ENCODE peak calls at places on chromosomes 16 and 17, in five cellular contexts. H is stomach, A is fibroblast of the aortic adventitia, N is lower leg skin, F is heart left ventricle. Y is an unnamed sample.

GRCh38 chr16:35711435-35711834 is 2252.0 kb downstream of the TP53TG3F start:
- DNase-seq in H (no peak), A (no peak), N (no peak), F (no peak), Y (no peak)

GRCh38 chr17:45231481-45232116 is 9.9 kb downstream of the FMNL1 start:
- DNase-seq in H (peak; percentile 56), A (no peak), N (no peak), F (no peak), Y (no peak)

GRCh38 chr17:1643293-1643998 is 2.1 kb downstream of the SCARF1 start:
- DNase-seq in H (peak; percentile 92), A (no peak), N (no peak), F (no peak), Y (no peak)

GRCh38 chr17:60156746-60157145 is 7.0 kb downstream of the CA4 start:
- DNase-seq in H (no peak), A (no peak), N (no peak), F (no peak), Y (no peak)

GRCh38 chr16:56789360-56789759 is 59.4 kb downstream of the NUP93 start:
- DNase-seq in H (peak; percentile 73), A (peak; percentile 59), N (peak; percentile 21), F (peak; percentile 12), Y (peak; percentile 51)

GRCh38 chr16:72552675-72553074 is 380.7 kb upstream of the PMFBP1 start:
- DNase-seq in H (no peak), A (no peak), N (no peak), F (no peak), Y (no peak)

GRCh38 chr17:74842599-74843351 is 16.9 kb downstream of the GRIN2C start:
- DNase-seq in H (peak; percentile 75), A (peak; percentile 44), N (no peak), F (peak; percentile 76), Y (peak; percentile 37)

GRCh38 chr17:38528101-38528500 is 77.7 kb downstream of the SRCIN1 start:
- DNase-seq in H (no peak), A (no peak), N (no peak), F (no peak), Y (no peak)

GRCh38 chr16:86398622-86399021 is 111.7 kb upstream of the FOXF1 start:
- DNase-seq in H (no peak), A (peak; percentile 48), N (no peak), F (no peak), Y (peak; percentile 22)

GRCh38 chr17:27585153-27585681 is 45.8 kb upstream of the LGALS9 start:
- DNase-seq in H (no peak), A (no peak), N (no peak), F (no peak), Y (no peak)

GRCh38 chr16:87844809-87845208 is 24.5 kb downstream of the SLC7A5 start:
- DNase-seq in H (no peak), A (no peak), N (no peak), F (no peak), Y (no peak)

GRCh38 chr17:57706761-57707160 is 38.3 kb downstream of the CCDC182 start:
- DNase-seq in H (no peak), A (no peak), N (no peak), F (no peak), Y (no peak)

GRCh38 chr16:85446846-85447656 is 166.1 kb upstream of the GSE1 start:
- DNase-seq in H (peak; percentile 54), A (no peak), N (no peak), F (no peak), Y (no peak)

GRCh38 chr17:82330322-82331239 is 3.0 kb downstream of the SECTM1 start:
- DNase-seq in H (no peak), A (peak; percentile 76), N (no peak), F (no peak), Y (peak; percentile 33)

GRCh38 chr17:4946312-4946976 is 1.9 kb downstream of the PFN1 start:
- DNase-seq in H (no peak), A (no peak), N (no peak), F (no peak), Y (no peak)

GRCh38 chr16:67391424-67392300 is 1.6 kb downstream of the TPPP3 start:
- DNase-seq in H (no peak), A (no peak), N (no peak), F (no peak), Y (no peak)
- H3K4me3 ChIP-seq in H (no peak overlapping the region), A (no peak overlapping the region), N (no peak overlapping the region), F (no peak overlapping the region), Y (no peak overlapping the region)

DNA sequence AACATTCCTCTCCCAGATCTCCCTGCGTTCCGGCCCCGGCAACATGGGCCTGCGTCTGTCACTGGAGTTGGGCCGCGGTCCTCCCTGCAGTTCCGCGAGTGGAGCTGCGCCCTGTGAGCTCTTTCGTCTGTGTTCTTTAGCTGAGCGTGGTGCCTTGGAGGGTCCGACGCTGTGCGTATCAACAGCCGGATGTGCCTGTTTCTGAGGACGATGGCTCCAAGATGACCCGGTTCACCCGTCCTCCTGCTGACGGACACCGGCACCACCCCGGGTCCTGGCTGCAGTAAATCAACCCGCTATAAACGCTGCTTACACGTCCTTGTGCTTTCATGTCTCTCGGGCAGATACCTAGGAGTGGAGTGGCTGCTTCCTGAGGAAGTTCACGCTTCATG is 44.8 kb upstream of the GNG13 start:
- DNase-seq in H (no peak), A (no peak), N (no peak), F (no peak), Y (no peak)
- TF ChIP-seq CTCF in H (no peak), A (no peak), N (no peak), F (no peak), Y (no peak)

GRCh38 chr17:78709688-78710290 is 72.3 kb downstream of the CYTH1 start:
- DNase-seq in H (no peak), A (no peak), N (no peak), F (no peak), Y (no peak)

GRCh38 chr17:78707923-78708322 is 74.2 kb downstream of the CYTH1 start:
- DNase-seq in H (no peak), A (no peak), N (no peak), F (no peak), Y (no peak)

GRCh38 chr17:78707016-78707415 is 75.1 kb downstream of the CYTH1 start:
- DNase-seq in H (no peak), A (no peak), N (no peak), F (no peak), Y (peak; percentile 61)

GRCh38 chr17:78709119-78709681 is 72.9 kb downstream of the CYTH1 start:
- DNase-seq in H (peak; percentile 21), A (no peak), N (no peak), F (no peak), Y (no peak)

DNA sequence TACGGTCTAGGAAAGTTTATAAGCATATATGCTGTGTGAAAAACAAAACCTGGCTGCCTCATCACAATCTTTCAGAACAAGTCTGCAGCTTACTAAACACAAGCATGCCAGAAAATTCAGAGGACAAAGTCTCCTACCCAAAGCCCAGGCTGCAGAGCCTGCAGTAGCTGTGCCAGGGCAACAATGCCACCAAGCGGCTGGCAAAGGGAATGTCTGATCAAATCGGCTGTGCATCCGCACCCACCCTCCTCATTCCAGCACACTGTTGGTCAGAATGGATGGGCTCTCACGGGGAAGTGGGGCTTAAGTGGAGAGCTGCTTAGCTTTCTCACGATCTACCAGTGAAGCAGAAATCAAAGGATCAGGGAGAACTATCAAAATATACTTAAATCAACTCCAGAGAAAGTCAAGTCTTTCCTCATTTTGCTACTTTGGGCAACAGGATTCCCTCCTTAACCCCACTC is 73.5 kb downstream of the CYTH1 start:
- DNase-seq in H (peak; percentile 72), A (peak; percentile 83), N (peak; percentile 50), F (peak; percentile 68), Y (peak; percentile 86)
- H3K4me3 ChIP-seq in H (no peak overlapping the region), A (no peak overlapping the region), N (no peak overlapping the region), F (no peak overlapping the region), Y (no peak overlapping the region)

DNA sequence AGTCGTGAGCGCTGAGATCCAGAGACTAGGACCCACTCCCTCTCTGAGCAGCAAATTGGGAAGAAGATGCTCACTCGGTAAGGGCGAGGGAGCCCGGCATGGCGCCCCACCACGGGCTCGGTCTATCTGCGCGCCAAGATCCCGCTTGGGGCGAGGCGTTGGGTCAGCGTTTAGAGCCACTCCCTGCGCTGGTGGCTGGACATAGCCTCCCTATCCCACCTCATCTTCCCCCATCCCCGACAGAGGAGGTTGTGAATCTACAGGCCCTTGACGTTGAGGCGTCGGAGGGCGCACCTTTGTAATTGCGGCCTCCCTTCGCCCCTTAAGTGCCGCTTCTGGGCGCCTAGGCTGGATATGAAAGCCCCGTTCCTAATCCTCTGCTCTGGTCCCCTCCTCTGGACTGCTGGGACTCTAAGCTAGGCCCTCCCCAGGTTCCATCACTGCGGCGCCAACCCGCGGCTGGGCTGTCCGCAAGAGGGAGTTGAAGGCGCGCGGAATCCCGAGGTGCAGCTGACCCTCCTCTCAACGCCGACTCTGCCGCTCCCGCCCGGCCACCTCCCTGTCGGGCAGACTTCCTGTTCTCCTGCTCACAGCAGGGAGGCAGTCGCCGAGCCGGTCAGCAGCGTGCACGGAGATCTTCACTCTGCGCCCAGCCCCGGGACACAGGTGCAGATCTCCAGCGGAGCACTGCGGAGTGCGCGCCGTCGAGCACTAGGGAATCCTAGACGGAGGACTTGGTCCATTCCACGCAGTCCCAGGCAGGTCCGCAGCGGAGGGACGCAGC is 16.1 kb upstream of the HOXB9 start:
- DNase-seq in H (no peak), A (no peak), N (no peak), F (no peak), Y (peak; percentile 59)
- TF ChIP-seq CTCF in H (no peak), A (no peak), N (no peak), F (no peak), Y (peak; percentile 33)

Y was measured in astrocyte of the spinal cord.